ENCODE peak calls at places on chromosomes 4 and X, in nine cellular contexts. U is central memory CD4-positive, alpha-beta T cell; V is activated CD4-positive, alpha-beta T cell treated with anti-CD3 and anti-CD28 coated beads, Interleukin-2, amount 50 U/mL, for 4 hours; I is activated B cell treated with CpG ODN at 0.5 μM for 24 hours; T is activated CD8-positive, alpha-beta memory T cell treated with anti-CD3 and anti-CD28 coated beads for 48 hours; X is NCI-H2029; P is RCC 7860; A is colonic mucosa; Q is Kasumi-1. K is an unnamed sample.

GRCh38 chr4:74109116-74109791 is 10.3 kb upstream of the CXCL2 start:
- DNase-seq in V (no peak), Q (no peak), X (no peak), T (no peak), P (peak; percentile 97), A (peak; percentile 56), I (no peak), U (no peak), K (peak; percentile 83)

GRCh38 chrX:47191806-47192401 is 1.7 kb upstream of the UBA1 start:
- DNase-seq in Q (peak; percentile 18), A (no peak), I (no peak), P (no peak), X (no peak), V (no peak), U (no peak), T (no peak), K (no peak)

GRCh38 chr4:2186133-2186864 is 55.6 kb downstream of the HAUS3 start:
- DNase-seq in V (no peak), U (no peak), Q (no peak), P (peak; percentile 52), I (no peak), X (no peak), A (no peak), T (no peak), K (no peak)

GRCh38 chr4:7402526-7402925 is 32.2 kb downstream of the PSAPL1 start:
- DNase-seq in A (no peak), V (no peak), X (peak; percentile 24), P (no peak), U (no peak), T (no peak), I (no peak), Q (no peak), K (no peak)

GRCh38 chr4:80324171-80324570 is 11.4 kb upstream of the CFAP299 start:
- DNase-seq in X (no peak), Q (no peak), U (no peak), I (no peak), V (no peak), P (no peak), T (no peak), A (no peak), K (no peak)

GRCh38 chrX:114959729-114960128 is 57.7 kb downstream of the IL13RA2 start:
- DNase-seq in Q (peak; percentile 2), U (no peak), A (no peak), V (no peak), T (no peak), P (no peak), X (no peak), I (no peak), K (peak; percentile 0)

GRCh38 chr4:41594439-41594838 is 56.5 kb downstream of the LIMCH1 start:
- DNase-seq in I (no peak), X (no peak), T (no peak), V (no peak), P (no peak), A (no peak), U (no peak), Q (no peak), K (no peak)

GRCh38 chr4:1033840-1034551 is 22.6 kb downstream of the FGFRL1 start:
- DNase-seq in V (no peak), P (no peak), X (no peak), T (no peak), Q (no peak), I (no peak), A (no peak), U (no peak), K (no peak)

GRCh38 chr4:176635372-176636261 is 157.1 kb downstream of the VEGFC start:
- DNase-seq in A (no peak), X (no peak), T (no peak), U (no peak), P (peak; percentile 53), V (no peak), I (no peak), Q (no peak), K (no peak)

GRCh38 chr4:89939994-89940393 is 45.3 kb downstream of the MMRN1 start:
- DNase-seq in U (no peak), Q (no peak), X (peak; percentile 67), V (no peak), I (no peak), P (no peak), A (no peak), T (no peak), K (no peak)

GRCh38 chr4:113823291-113823659 is 61.7 kb upstream of the CAMK2D start:
- DNase-seq in I (no peak), Q (no peak), T (no peak), P (no peak), V (no peak), A (no peak), X (no peak), U (no peak), K (no peak)

GRCh38 chr4:77877167-77877566 is 14.5 kb downstream of the MRPL1 start:
- DNase-seq in Q (no peak), T (no peak), X (no peak), V (no peak), U (no peak), I (no peak), P (no peak), A (no peak), K (no peak)

GRCh38 chr4:48603366-48604003 is 113.4 kb downstream of the ZAR1 start:
- DNase-seq in A (peak; percentile 41), Q (no peak), U (no peak), I (no peak), X (no peak), V (no peak), P (peak; percentile 57), T (no peak), K (no peak)

GRCh38 chr4:138092060-138092459 is 150.1 kb downstream of the SLC7A11 start:
- DNase-seq in P (no peak), U (no peak), V (no peak), X (no peak), T (no peak), A (no peak), I (no peak), Q (no peak), K (no peak)

GRCh38 chr4:104465201-104465600 is 29.5 kb downstream of the CXXC4 start:
- DNase-seq in T (no peak), I (no peak), Q (no peak), X (no peak), A (no peak), V (no peak), U (no peak), P (no peak), K (no peak)

GRCh38 chr4:53586121-53586816 is 5.0 kb downstream of the LNX1 start:
- DNase-seq in U (no peak), X (no peak), V (no peak), Q (no peak), P (no peak), I (no peak), T (no peak), A (no peak), K (peak; percentile 81)

GRCh38 chr4:27934881-27935280 is 1074.2 kb downstream of the STIM2 start:
- DNase-seq in U (no peak), X (no peak), V (no peak), I (no peak), T (no peak), P (no peak), A (no peak), Q (no peak), K (no peak)

GRCh38 chrX:50161143-50161542 is 39.7 kb downstream of the AKAP4 start:
- DNase-seq in A (no peak), V (no peak), I (no peak), Q (no peak), U (no peak), P (no peak), X (no peak), T (no peak), K (no peak)

K was measured in amniotic stem cell.